ENCODE peak calls at places on chromosomes 2 and 18, in five cellular contexts. W, N, B, L and M are unnamed samples. For H3K27me3, the result is how much of the 10 kb centered on the place peaks cover.

GRCh38 chr2:39359453-39360038 is 77.5 kb downstream of the MAP4K3 start:
- DNase-seq in W (no peak), N (no peak), B (no peak), L (no peak), M (no peak)

GRCh38 chr2:73536133-73536532 is 106.1 kb downstream of the NAT8 start:
- DNase-seq in W (no peak), N (no peak), B (no peak), L (no peak), M (no peak)

GRCh38 chr18:27860701-27861107 is 316.2 kb downstream of the CDH2 start:
- DNase-seq in W (no peak), N (peak), B (no peak), L (peak), M (no peak)

GRCh38 chr2:190589008-190589407 is 54.5 kb upstream of the NEMP2 start:
- DNase-seq in W (no peak), N (no peak), B (no peak), L (no peak), M (no peak)

GRCh38 chr2:8539743-8540551 is 141.9 kb upstream of the ID2 start:
- DNase-seq in W (no peak), N (no peak), B (no peak), L (no peak), M (no peak)

GRCh38 chr2:171513719-171514160 is 8.5 kb upstream of the CYBRD1 start:
- DNase-seq in W (no peak), N (no peak), B (no peak), L (no peak), M (no peak)

GRCh38 chr2:79292231-79292785 is 132.8 kb upstream of the REG3A start:
- DNase-seq in W (no peak), N (no peak), B (no peak), L (no peak), M (no peak)

GRCh38 chr2:3214065-3214464 is 163.6 kb downstream of the EIPR1 start:
- DNase-seq in W (no peak), N (no peak), B (no peak), L (no peak), M (no peak)

GRCh38 chr2:138485019-138485418 is 16.6 kb upstream of the SPOPL start:
- DNase-seq in W (no peak), N (no peak), B (no peak), L (no peak), M (no peak)

GRCh38 chr2:239433777-239434396 is 33.1 kb upstream of the HDAC4 start:
- DNase-seq in W (no peak), N (peak), B (no peak), L (peak), M (no peak)

GRCh38 chr2:69453475-69454129 is 16.4 kb upstream of the NFU1 start:
- DNase-seq in W (no peak), N (no peak), B (no peak), L (no peak), M (no peak)

GRCh38 chr18:8830067-8831060 is 125.0 kb downstream of the MTCL1 start:
- DNase-seq in W (no peak), N (no peak), B (no peak), L (no peak), M (no peak)

GRCh38 chr2:68709421-68709911 is 25.1 kb upstream of the ARHGAP25 start:
- DNase-seq in W (no peak), N (peak), B (peak), L (peak), M (peak)

GRCh38 chr18:46332286-46332801 is 228.2 kb downstream of the HAUS1 start:
- DNase-seq in W (no peak), N (no peak), B (no peak), L (no peak), M (no peak)

DNA sequence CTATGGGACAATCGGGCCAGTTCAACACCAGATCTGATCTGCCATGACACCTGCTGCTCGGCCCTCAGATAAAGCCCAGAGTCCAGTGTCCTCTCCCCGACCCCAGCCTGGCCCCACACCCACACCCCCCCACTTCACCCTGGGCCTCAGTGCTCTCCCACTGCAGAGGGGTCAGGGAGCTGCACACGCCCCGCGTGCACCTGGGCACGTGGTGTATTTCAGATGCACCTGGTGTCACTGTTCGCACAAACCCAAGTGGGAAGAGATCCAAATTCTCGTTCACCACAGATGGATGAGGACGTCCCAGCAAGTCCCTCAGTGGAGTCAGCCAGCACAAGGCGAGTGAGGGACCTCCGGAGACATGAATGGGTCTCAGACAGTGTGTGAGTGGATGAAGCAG is 161.3 kb downstream of the RTP5 start:
- DNase-seq in W (no peak), N (no peak), B (no peak), L (no peak), M (no peak)
- H3K27me3 ChIP-seq in W (under half), N (half or more), B (under half), L (under half), M (half or more)

GRCh38 chr2:19360881-19361321 is 2.5 kb upstream of the OSR1 start:
- DNase-seq in W (no peak), N (no peak), B (no peak), L (no peak), M (no peak)

GRCh38 chr2:19360266-19360665 is 1.8 kb upstream of the OSR1 start:
- DNase-seq in W (no peak), N (no peak), B (no peak), L (no peak), M (no peak)

GRCh38 chr2:19362094-19362649 is 3.7 kb upstream of the OSR1 start:
- DNase-seq in W (no peak), N (no peak), B (no peak), L (no peak), M (no peak)

GRCh38 chr2:19362652-19363473 is 4.4 kb upstream of the OSR1 start:
- DNase-seq in W (peak), N (peak), B (peak), L (peak), M (peak)

GRCh38 chr2:19361325-19361990 is 3.0 kb upstream of the OSR1 start:
- DNase-seq in W (no peak), N (no peak), B (no peak), L (no peak), M (no peak)
- TF ChIP-seq CTCF in W (no peak), N (no peak), B (no peak), L (no peak), M (no peak)

DNA sequence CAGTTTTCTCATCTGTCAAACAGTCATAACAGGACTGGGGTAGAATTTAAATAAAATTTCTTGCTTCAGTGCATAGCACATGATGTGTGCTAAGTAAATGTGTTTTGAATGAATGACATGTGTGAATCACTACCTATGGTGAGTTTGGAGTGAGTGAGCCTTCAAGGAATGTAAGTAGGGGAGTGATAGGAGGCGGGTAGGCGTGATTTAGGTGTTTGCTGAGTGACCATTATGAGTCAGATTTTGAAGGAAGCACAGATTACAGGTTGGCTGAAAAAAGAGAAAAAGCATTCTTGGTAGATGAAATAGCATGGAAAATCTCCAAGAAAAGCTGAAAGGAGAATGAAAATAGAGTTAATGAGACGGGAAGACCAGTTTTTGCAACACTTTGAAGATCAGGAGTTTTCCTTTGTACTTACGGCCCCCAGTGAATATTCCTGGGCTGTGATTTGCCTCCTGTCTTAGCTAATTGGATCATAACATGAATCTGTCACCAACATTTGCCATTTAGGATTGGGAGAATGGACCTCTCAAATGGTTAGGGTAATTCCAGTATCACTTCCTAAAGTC is 136.9 kb upstream of the GATA6 start:
- DNase-seq in W (no peak), N (peak), B (peak), L (peak), M (peak)
- H3K27me3 ChIP-seq in W (under half), N (under half), B (under half), L (under half), M (under half)

GRCh38 chr2:105842555-105842954 is 97.8 kb downstream of the NCK2 start:
- DNase-seq in W (no peak), N (no peak), B (no peak), L (no peak), M (no peak)
- TF ChIP-seq CTCF in W (no peak), N (no peak), B (no peak), L (no peak), M (no peak)

GRCh38 chr2:119263025-119263424 is 39.4 kb downstream of the STEAP3 start:
- DNase-seq in W (no peak), N (no peak), B (no peak), L (no peak), M (no peak)
- H3K27me3 ChIP-seq in W (under half), N (under half), B (under half), L (under half), M (under half)